ENCODE peak calls at places on chromosome 11, in five cellular contexts. H is Caki2; G is CD4-positive, alpha-beta memory T cell; J is neural crest cell; T is suprapubic skin. E is an unnamed sample.
A peak's percentile ranks its signal among the peaks of the same experiment; 100 is the strongest.

GRCh38 chr11:27285761-27286160 is 77.3 kb downstream of the CCDC34 start:
- DNase-seq in H (no peak), T (no peak), J (no peak), G (no peak), E (peak; percentile 18)

GRCh38 chr11:35682230-35683195 is 19.9 kb downstream of the TRIM44 start:
- DNase-seq in H (no peak), T (no peak), G (no peak), J (no peak), E (no peak)

GRCh38 chr11:67045314-67045713 is 11.3 kb upstream of the RHOD start:
- DNase-seq in T (no peak), G (no peak), H (peak; percentile 77), J (no peak), E (no peak)

GRCh38 chr11:24779791-24780190 is 282.9 kb downstream of the LUZP2 start:
- DNase-seq in G (no peak), J (no peak), H (no peak), T (no peak), E (peak; percentile 10)

GRCh38 chr11:12724301-12725046 is 50.3 kb downstream of the TEAD1 start:
- DNase-seq in T (peak; percentile 83), H (peak; percentile 92), G (no peak), J (no peak), E (no peak)

GRCh38 chr11:115699733-115700132 is 195.5 kb upstream of the CADM1 start:
- DNase-seq in H (no peak), G (no peak), J (no peak), T (no peak), E (peak; percentile 4)

GRCh38 chr11:27458182-27458581 is 14.4 kb downstream of the LGR4 start:
- DNase-seq in J (no peak), G (no peak), T (no peak), H (no peak), E (no peak)

GRCh38 chr11:62077136-62077535 is 46.7 kb upstream of the INCENP start:
- DNase-seq in J (no peak), T (no peak), H (no peak), G (no peak), E (no peak)

GRCh38 chr11:128297805-128298204 is 289.6 kb downstream of the ETS1 start:
- DNase-seq in T (no peak), H (no peak), G (no peak), J (no peak), E (peak; percentile 32)

GRCh38 chr11:46684364-46684763 is 16.1 kb downstream of the ARHGAP1 start:
- DNase-seq in T (no peak), J (no peak), G (no peak), H (no peak), E (no peak)

GRCh38 chr11:111531156-111531555 is 9.4 kb upstream of the LAYN start:
- DNase-seq in G (no peak), H (no peak), J (no peak), T (no peak), E (no peak)

GRCh38 chr11:112837162-112837826 is 123.9 kb upstream of the NCAM1 start:
- DNase-seq in H (no peak), J (no peak), G (no peak), T (no peak), E (peak; percentile 42)

GRCh38 chr11:73431431-73431830 is 55.2 kb downstream of the RELT start:
- DNase-seq in T (no peak), H (no peak), G (no peak), J (no peak), E (no peak)

GRCh38 chr11:59069082-59069481 is 17.0 kb upstream of the GLYATL1B start:
- DNase-seq in G (no peak), T (no peak), J (no peak), H (no peak), E (no peak)